ENCODE peak calls at places on chromosome 22, in five cellular contexts. V is neuronal stem cell; G is heart right ventricle; D is left ventricle myocardium superior; J is naive thymus-derived CD4-positive, alpha-beta T cell. E is an unnamed sample.

GRCh38 chr22:18968011-18968749 is 32.1 kb upstream of the PRODH start:
- DNase-seq in J (no peak), V (peak), D (peak), G (peak), E (peak)

GRCh38 chr22:42769574-42770447 is 49.1 kb upstream of the A4GALT start:
- DNase-seq in D (peak), J (no peak), G (peak), V (no peak), E (no peak)

GRCh38 chr22:30416403-30416802 is 9.2 kb upstream of the MTFP1 start:
- DNase-seq in D (no peak), V (no peak), G (no peak), J (no peak), E (no peak)

GRCh38 chr22:41222846-41223507 is 17.8 kb downstream of the CHADL start:
- DNase-seq in G (no peak), V (no peak), J (no peak), D (no peak), E (no peak)

GRCh38 chr22:37419916-37420655 is 7.2 kb downstream of the ELFN2 start:
- DNase-seq in D (no peak), J (no peak), G (no peak), V (no peak), E (no peak)

GRCh38 chr22:31659246-31659645 is 2.8 kb downstream of the PISD start:
- DNase-seq in J (no peak), D (no peak), V (no peak), G (no peak), E (no peak)

GRCh38 chr22:21594865-21595452 is 27.4 kb downstream of the UBE2L3 start:
- DNase-seq in D (peak), G (peak), V (no peak), J (no peak), E (no peak)

GRCh38 chr22:29457730-29458129 is 19.3 kb downstream of the RFPL1 start:
- DNase-seq in V (peak), J (no peak), G (no peak), D (no peak), E (no peak)

GRCh38 chr22:45240137-45240809 is 421 bp downstream of the KIAA0930 start:
- DNase-seq in D (no peak), V (no peak), J (peak), G (peak), E (peak)

GRCh38 chr22:26550498-26551033 is 38.3 kb upstream of the TFIP11 start:
- DNase-seq in J (no peak), G (peak), V (no peak), D (peak), E (peak)

GRCh38 chr22:19060356-19061009 is 61.7 kb downstream of the DGCR2 start:
- DNase-seq in V (no peak), G (no peak), D (no peak), J (no peak), E (no peak)

GRCh38 chr22:23278883-23279675 is 98.8 kb downstream of the BCR start:
- DNase-seq in J (no peak), D (peak), V (no peak), G (peak), E (peak)

GRCh38 chr22:38802671-38803121 is 8.8 kb upstream of the DNAL4 start:
- DNase-seq in J (no peak), G (peak), V (no peak), D (peak), E (peak)

GRCh38 chr22:36761553-36762240 is 14.2 kb downstream of the IFT27 start:
- DNase-seq in D (no peak), G (no peak), J (no peak), V (no peak), E (no peak)

GRCh38 chr22:37428649-37429586 is 1.6 kb upstream of the ELFN2 start:
- DNase-seq in V (peak), G (peak), J (peak), D (peak), E (no peak)

GRCh38 chr22:17436981-17437410 is 67.7 kb downstream of the CECR2 start:
- DNase-seq in J (no peak), V (peak), G (no peak), D (no peak), E (no peak)

GRCh38 chr22:36770946-36771340 is 5.0 kb downstream of the IFT27 start:
- DNase-seq in D (no peak), G (no peak), V (no peak), J (no peak), E (no peak)

GRCh38 chr22:50507421-50507990 is at the start of gene LMF2:
- DNase-seq in J (peak), G (peak), V (no peak), D (peak), E (peak)

GRCh38 chr22:20517422-20517821 is 10.0 kb downstream of the MED15 start:
- DNase-seq in G (no peak), D (no peak), J (no peak), V (no peak), E (no peak)

GRCh38 chr22:39624501-39624821 is 53.9 kb downstream of the CACNA1I start:
- DNase-seq in J (no peak), G (no peak), D (no peak), V (no peak), E (no peak)

GRCh38 chr22:35835998-35836691 is 118.5 kb downstream of the APOL5 start:
- DNase-seq in V (peak), D (peak), G (peak), J (no peak), E (no peak)

GRCh38 chr22:43273902-43274484 is 69.2 kb downstream of the SCUBE1 start:
- DNase-seq in D (no peak), G (no peak), V (peak), J (peak), E (peak)

GRCh38 chr22:37464181-37464580 is 22.0 kb downstream of the MFNG start:
- DNase-seq in D (no peak), V (no peak), J (no peak), G (no peak), E (no peak)

GRCh38 chr22:19524170-19525115 is at the start of gene CLDN5:
- DNase-seq in D (peak), G (peak), V (peak), J (no peak), E (no peak)

GRCh38 chr22:27873476-27873875 is 45.6 kb downstream of the PITPNB start:
- DNase-seq in D (no peak), V (no peak), J (no peak), G (no peak), E (no peak)

GRCh38 chr22:48860557-48860956 is 967.1 kb downstream of the BRD1 start:
- DNase-seq in D (no peak), V (no peak), G (no peak), J (no peak), E (peak)

GRCh38 chr22:28949788-28950187 is 66.4 kb downstream of the ZNRF3 start:
- DNase-seq in D (no peak), V (no peak), G (no peak), J (no peak), E (no peak)

GRCh38 chr22:41833369-41834004 is 582 bp downstream of the SREBF2 start:
- DNase-seq in V (no peak), D (peak), G (peak), J (peak), E (peak)

GRCh38 chr22:35842954-35843353 is 125.3 kb downstream of the APOL5 start:
- DNase-seq in D (no peak), J (no peak), V (no peak), G (no peak), E (no peak)

GRCh38 chr22:23204541-23205157 is 24.3 kb downstream of the BCR start:
- DNase-seq in J (no peak), G (peak), V (no peak), D (peak), E (peak)

GRCh38 chr22:26734339-26735018 is 77.1 kb downstream of the MIAT start:
- DNase-seq in J (no peak), D (no peak), G (no peak), V (no peak), E (no peak)

GRCh38 chr22:41338614-41339212 is 37.4 kb downstream of the ZC3H7B start:
- DNase-seq in G (no peak), V (no peak), D (no peak), J (no peak), E (no peak)

GRCh38 chr22:26822300-26822699 is 164.9 kb downstream of the MIAT start:
- DNase-seq in G (no peak), J (no peak), D (no peak), V (no peak), E (no peak)

GRCh38 chr22:29158546-29158945 is 47.1 kb upstream of the EMID1 start:
- DNase-seq in V (no peak), J (no peak), G (no peak), D (no peak), E (no peak)

GRCh38 chr22:37310815-37311595 is 28.7 kb downstream of the CYTH4 start:
- DNase-seq in J (no peak), V (no peak), G (no peak), D (no peak), E (no peak)

GRCh38 chr22:39545310-39546063 is 12.9 kb upstream of the RPS19BP1 start:
- DNase-seq in G (peak), D (peak), J (peak), V (peak), E (no peak)

GRCh38 chr22:23889620-23890019 is 4.6 kb upstream of the MIF start:
- DNase-seq in J (no peak), G (peak), V (no peak), D (peak), E (no peak)

GRCh38 chr22:31243339-31244043 is 31.4 kb downstream of the LIMK2 start:
- DNase-seq in G (no peak), J (no peak), V (no peak), D (no peak), E (no peak)

E was measured in pancreas.